ENCODE peak calls at places on chromosome 22, in four cellular contexts. One of them, this sample, is unnamed.

GRCh38 chr22:37077802-37078448 is 26.4 kb downstream of the KCTD17 start:
- DNase-seq in heart right ventricle: no peak
- DNase-seq in testis: peak
- DNase-seq in cardiac fibroblast: peak
- DNase-seq in this sample: peak

GRCh38 chr22:44741929-44742328 is 10.4 kb upstream of the ARHGAP8 start:
- DNase-seq in heart right ventricle: no peak
- DNase-seq in testis: no peak
- DNase-seq in cardiac fibroblast: no peak
- DNase-seq in this sample: no peak

GRCh38 chr22:49855491-49855911 is 1.9 kb downstream of the ZBED4 start:
- DNase-seq in heart right ventricle: no peak
- DNase-seq in testis: no peak
- DNase-seq in cardiac fibroblast: peak
- DNase-seq in this sample: peak

GRCh38 chr22:42974223-42974622 is 40.7 kb downstream of the PACSIN2 start:
- DNase-seq in heart right ventricle: no peak
- DNase-seq in testis: no peak
- DNase-seq in cardiac fibroblast: no peak
- DNase-seq in this sample: no peak

GRCh38 chr22:32337015-32337414 is 20.7 kb upstream of the RFPL3 start:
- DNase-seq in heart right ventricle: no peak
- DNase-seq in testis: peak
- DNase-seq in cardiac fibroblast: no peak
- DNase-seq in this sample: no peak

GRCh38 chr22:29751139-29751538 is 15.7 kb downstream of the ZMAT5 start:
- DNase-seq in heart right ventricle: no peak
- DNase-seq in testis: no peak
- DNase-seq in cardiac fibroblast: peak
- DNase-seq in this sample: no peak

GRCh38 chr22:42856179-42856864 is 751 bp downstream of the ARFGAP3 start:
- DNase-seq in heart right ventricle: peak
- DNase-seq in testis: peak
- DNase-seq in cardiac fibroblast: peak
- DNase-seq in this sample: peak

GRCh38 chr22:36775589-36775965 is 342 bp downstream of the IFT27 start:
- DNase-seq in heart right ventricle: peak
- DNase-seq in testis: peak
- DNase-seq in cardiac fibroblast: peak
- DNase-seq in this sample: peak

GRCh38 chr22:30433773-30434172 is 8.2 kb downstream of the MTFP1 start:
- DNase-seq in heart right ventricle: no peak
- DNase-seq in testis: no peak
- DNase-seq in cardiac fibroblast: no peak
- DNase-seq in this sample: no peak

GRCh38 chr22:28771195-28771791 is 1.2 kb upstream of the CCDC117 start:
- DNase-seq in heart right ventricle: no peak
- DNase-seq in testis: no peak
- DNase-seq in cardiac fibroblast: no peak
- DNase-seq in this sample: no peak